ENCODE peak calls at places on chromosome 3, in ten cellular contexts. I is GM03348, Z is iris pigment epithelial cell, R is C1 segment of cervical spinal cord, U is anterior cingulate cortex, E is SW480, Q is type B pancreatic cell, L is kidney tubule cell, T is EL, K is posterior cingulate gyrus. C is an unnamed sample.

GRCh38 chr3:56593455-56594158 is 36.6 kb downstream of the CCDC66 start:
- DNase-seq in I (no peak), Z (no peak), R (no peak), U (no peak), E (no peak), Q (no peak), L (no peak), T (no peak), K (no peak), C (no peak)

GRCh38 chr3:126782554-126782953 is 78.5 kb downstream of the CHCHD6 start:
- DNase-seq in I (peak), Z (peak), R (no peak), U (no peak), E (peak), Q (no peak), L (peak), T (peak), K (no peak), C (peak)

GRCh38 chr3:142972092-142972753 is 8.7 kb upstream of the PAQR9 start:
- DNase-seq in I (no peak), Z (no peak), R (no peak), U (no peak), E (no peak), Q (no peak), L (no peak), T (no peak), K (no peak), C (no peak)

GRCh38 chr3:61562810-61563613 is 1.6 kb downstream of the PTPRG start:
- DNase-seq in I (peak), Z (peak), R (no peak), U (no peak), E (no peak), Q (peak), L (peak), T (peak), K (peak), C (no peak)

GRCh38 chr3:159586587-159587202 is 401.9 kb upstream of the IL12A start:
- DNase-seq in I (peak), Z (peak), R (no peak), U (no peak), E (peak), Q (no peak), L (peak), T (peak), K (no peak), C (peak)

GRCh38 chr3:45499529-45499928 is 95.0 kb upstream of the LIMD1 start:
- DNase-seq in I (peak), Z (peak), R (peak), U (no peak), E (peak), Q (no peak), L (peak), T (peak), K (no peak), C (no peak)

GRCh38 chr3:107752202-107752990 is 229.6 kb downstream of the BBX start:
- DNase-seq in I (peak), Z (peak), R (no peak), U (no peak), E (peak), Q (no peak), L (peak), T (peak), K (no peak), C (peak)

GRCh38 chr3:50238549-50239026 is 2.6 kb downstream of the GNAI2 start:
- DNase-seq in I (peak), Z (no peak), R (peak), U (peak), E (peak), Q (no peak), L (peak), T (no peak), K (peak), C (peak)

GRCh38 chr3:46667061-46667621 is 26.3 kb downstream of the ALS2CL start:
- DNase-seq in I (no peak), Z (no peak), R (no peak), U (no peak), E (no peak), Q (no peak), L (no peak), T (no peak), K (peak), C (no peak)

GRCh38 chr3:107061466-107061865 is 315.8 kb upstream of the CCDC54 start:
- DNase-seq in I (no peak), Z (no peak), R (no peak), U (no peak), E (no peak), Q (no peak), L (peak), T (no peak), K (no peak), C (no peak)

GRCh38 chr3:143808999-143809700 is 39.1 kb downstream of the SLC9A9 start:
- DNase-seq in I (peak), Z (no peak), R (no peak), U (no peak), E (no peak), Q (no peak), L (no peak), T (no peak), K (no peak), C (no peak)

GRCh38 chr3:134250717-134251220 is at the start of gene RYK:
- DNase-seq in I (peak), Z (peak), R (peak), U (peak), E (peak), Q (peak), L (peak), T (peak), K (peak), C (peak)

GRCh38 chr3:183309276-183309675 is 56.2 kb downstream of the B3GNT5 start:
- DNase-seq in I (no peak), Z (no peak), R (no peak), U (no peak), E (no peak), Q (no peak), L (peak), T (no peak), K (no peak), C (no peak)

GRCh38 chr3:38800511-38800910 is 15.5 kb downstream of the SCN10A start:
- DNase-seq in I (no peak), Z (no peak), R (no peak), U (no peak), E (no peak), Q (no peak), L (no peak), T (no peak), K (no peak), C (no peak)

GRCh38 chr3:53900666-53901331 is 9.1 kb upstream of the SELENOK start:
- DNase-seq in I (no peak), Z (no peak), R (no peak), U (no peak), E (no peak), Q (no peak), L (no peak), T (no peak), K (no peak), C (no peak)